ENCODE peak calls at places on chromosomes 6 and 20, in seven cellular contexts. A is astrocyte of the spinal cord; U is fibroblast of mammary gland; E is pancreas; C is tibial nerve; Y is PC-3; W is CD8-positive, alpha-beta T cell. X is an unnamed sample.

GRCh38 chr6:149897855-149898744 is at the start of gene RAET1E:
- DNase-seq in W (no peak), C (no peak), Y (no peak), E (no peak), U (no peak), A (no peak), X (no peak)

GRCh38 chr6:36427781-36428345 is 14.8 kb downstream of the PXT1 start:
- DNase-seq in U (peak), C (no peak), E (no peak), Y (peak), W (no peak), A (no peak), X (peak)

GRCh38 chr6:127956260-127956888 is 55.5 kb upstream of the THEMIS start:
- DNase-seq in U (peak), W (no peak), C (no peak), Y (peak), A (no peak), E (no peak), X (no peak)

GRCh38 chr20:31542201-31542842 is 28.1 kb downstream of the HM13 start:
- DNase-seq in C (no peak), W (no peak), U (peak), Y (peak), A (no peak), E (no peak), X (no peak)

GRCh38 chr20:34970193-34971037 is 14.7 kb downstream of the MYH7B start:
- DNase-seq in U (no peak), A (no peak), C (no peak), Y (no peak), W (no peak), E (no peak), X (no peak)

GRCh38 chr6:16707101-16707783 is 54.0 kb downstream of the ATXN1 start:
- DNase-seq in E (no peak), A (no peak), W (no peak), U (no peak), C (no peak), Y (no peak), X (no peak)

GRCh38 chr6:158803733-158804143 is 15.4 kb downstream of the EZR start:
- DNase-seq in A (peak), Y (peak), W (peak), U (no peak), C (no peak), E (no peak), X (no peak)

GRCh38 chr6:132673376-132674094 is 14.6 kb upstream of the TAAR1 start:
- DNase-seq in C (no peak), W (no peak), E (no peak), A (no peak), Y (no peak), U (no peak), X (no peak)

GRCh38 chr6:148294059-148294458 is 48.6 kb upstream of the SASH1 start:
- DNase-seq in U (no peak), W (no peak), C (no peak), A (no peak), Y (no peak), E (no peak), X (no peak)

GRCh38 chr6:11264100-11264499 is 31.6 kb upstream of the NEDD9 start:
- DNase-seq in E (no peak), C (no peak), A (no peak), W (no peak), Y (no peak), U (no peak), X (no peak)

GRCh38 chr20:16350465-16350864 is 222.8 kb downstream of the KIF16B start:
- DNase-seq in C (no peak), E (no peak), Y (peak), A (peak), W (no peak), U (peak), X (peak)

GRCh38 chr20:63011798-63012197 is 5.0 kb upstream of the BHLHE23 start:
- DNase-seq in Y (peak), W (no peak), C (no peak), E (no peak), U (no peak), A (no peak), X (no peak)

GRCh38 chr6:165747963-165748362 is 84.9 kb upstream of the PDE10A start:
- DNase-seq in W (no peak), Y (no peak), C (no peak), A (no peak), E (no peak), U (no peak), X (no peak)

GRCh38 chr6:41678511-41679084 is 40.3 kb downstream of the MDFI start:
- DNase-seq in A (no peak), U (no peak), C (no peak), W (no peak), E (peak), Y (no peak), X (no peak)

GRCh38 chr6:163777379-163777686 is 362.8 kb downstream of the QKI start:
- DNase-seq in E (no peak), C (no peak), W (no peak), U (no peak), A (no peak), Y (no peak), X (no peak)

GRCh38 chr6:121668259-121668658 is 232.8 kb downstream of the GJA1 start:
- DNase-seq in U (peak), Y (no peak), A (no peak), W (no peak), E (no peak), C (no peak), X (peak)

GRCh38 chr6:141203902-141204575 is 928.7 kb upstream of the GJE1 start:
- DNase-seq in W (no peak), U (peak), Y (no peak), C (no peak), E (no peak), A (peak), X (peak)

GRCh38 chr6:106670236-106670635 is 40.9 kb downstream of the QRSL1 start:
- DNase-seq in A (no peak), Y (no peak), E (no peak), C (no peak), W (no peak), U (no peak), X (no peak)

GRCh38 chr6:52976591-52977035 is 18.5 kb downstream of the GSTA4 start:
- DNase-seq in U (no peak), W (no peak), C (no peak), A (no peak), E (no peak), Y (no peak), X (no peak)

GRCh38 chr6:15368186-15368585 is 122.3 kb downstream of the JARID2 start:
- DNase-seq in E (no peak), W (no peak), C (no peak), U (no peak), A (no peak), Y (no peak), X (no peak)

GRCh38 chr6:170026272-170027110 is 264.4 kb downstream of the DLL1 start:
- DNase-seq in E (peak), U (no peak), W (no peak), Y (peak), C (no peak), A (no peak), X (no peak)

GRCh38 chr6:116251568-116252384 is 2.1 kb downstream of the TSPYL4 start:
- DNase-seq in A (peak), C (no peak), E (no peak), W (no peak), U (peak), Y (no peak), X (peak)
- H3K4me3 ChIP-seq in A (peak), C (peak), E (no peak), W (no peak), U (peak), Y (peak), X (peak)

GRCh38 chr6:727796-728195 is 34.9 kb upstream of the EXOC2 start:
- DNase-seq in C (no peak), A (no peak), W (no peak), Y (no peak), E (no peak), U (no peak), X (no peak)

GRCh38 chr6:731924-732323 is 39.0 kb upstream of the EXOC2 start:
- DNase-seq in Y (no peak), U (no peak), E (no peak), C (no peak), W (no peak), A (no peak), X (no peak)

GRCh38 chr6:729646-730320 is 36.8 kb upstream of the EXOC2 start:
- DNase-seq in A (no peak), U (no peak), C (no peak), E (no peak), W (no peak), Y (no peak), X (no peak)
- TF ChIP-seq CTCF in A (no peak), U (no peak), C (no peak), E (no peak), W (no peak), Y (no peak), X (no peak)

DNA sequence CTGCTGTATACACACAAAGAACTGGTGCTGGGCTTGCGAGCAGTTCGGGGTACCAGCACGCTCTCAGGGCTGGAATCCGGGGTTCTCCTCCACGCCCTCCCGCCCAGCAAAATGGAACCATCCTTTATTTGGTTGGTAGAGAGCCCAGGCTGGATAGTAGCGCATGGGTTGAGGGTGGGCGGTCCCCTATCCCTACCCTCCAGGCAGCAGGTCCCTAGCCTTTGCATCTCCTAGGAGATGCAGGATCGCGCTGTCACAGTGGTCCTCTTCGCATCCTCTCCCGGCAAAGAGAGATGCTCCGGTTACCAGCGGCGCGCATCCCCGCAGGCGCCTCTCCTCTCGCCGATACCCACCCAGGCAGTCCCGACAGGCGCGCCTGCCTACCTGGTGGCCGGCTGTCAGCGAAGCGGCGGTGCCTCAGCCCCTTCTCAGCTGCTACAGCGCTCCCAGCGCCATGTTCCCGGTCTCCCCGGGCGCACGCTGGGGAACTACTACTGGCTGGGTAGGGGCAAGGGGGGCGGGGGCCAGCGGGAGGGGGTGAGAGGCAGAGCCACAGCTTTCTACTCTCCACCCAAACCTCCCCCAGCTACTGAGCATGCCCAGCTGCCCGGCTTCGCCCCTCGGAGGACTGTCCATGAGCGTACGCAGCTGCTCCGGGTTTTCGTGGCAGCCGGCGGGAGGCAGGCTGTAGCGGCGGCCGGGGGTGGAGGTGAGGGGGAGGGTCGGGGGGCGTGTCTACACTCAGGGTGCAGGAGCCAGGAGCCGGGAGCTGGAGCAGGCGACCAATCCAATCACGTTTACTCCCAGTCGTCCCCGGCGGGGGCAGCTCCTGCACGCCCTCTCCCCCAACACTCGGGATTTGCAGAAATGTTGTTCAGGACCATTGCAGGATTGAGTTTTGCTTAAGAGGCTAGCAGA is at the start of gene PAK5:
- DNase-seq in A (peak), Y (no peak), C (no peak), W (no peak), U (peak), E (peak), X (peak)
- H3K4me3 ChIP-seq in A (peak), Y (no peak), C (peak), W (no peak), U (no peak), E (peak), X (no peak)

DNA sequence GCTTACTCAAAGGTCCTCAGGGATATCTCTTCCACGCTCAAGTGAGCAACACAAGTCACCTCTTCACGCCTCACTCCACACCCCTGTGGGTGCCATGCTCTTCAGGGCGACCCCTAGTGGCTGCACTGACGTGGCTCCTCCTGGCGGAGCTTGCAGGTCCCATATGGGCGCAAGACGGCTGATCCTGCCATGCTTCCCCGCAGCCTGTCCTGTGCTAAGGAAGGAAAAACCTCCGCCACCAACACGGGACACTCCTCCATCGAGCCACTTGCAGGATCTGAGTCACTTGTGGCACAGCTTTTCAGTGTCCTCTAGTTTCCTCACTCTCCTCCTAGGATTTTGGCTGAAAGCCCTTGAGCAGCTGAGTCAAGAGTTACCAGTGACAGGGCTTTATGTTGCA is 90.7 kb downstream of the KHDC1L start:
- DNase-seq in C (no peak), W (no peak), E (peak), Y (peak), A (peak), U (peak), X (peak)
- TF ChIP-seq CTCF in C (no peak), W (no peak), E (no peak), Y (peak), A (peak), U (peak), X (peak)

GRCh38 chr6:156852147-156852857 is 75.1 kb downstream of the ARID1B start:
- DNase-seq in A (no peak), E (no peak), U (no peak), Y (no peak), C (no peak), W (no peak), X (no peak)

GRCh38 chr6:156848533-156848932 is 71.4 kb downstream of the ARID1B start:
- DNase-seq in U (peak), A (peak), W (no peak), Y (no peak), C (no peak), E (no peak), X (peak)

GRCh38 chr6:156851447-156851846 is 74.3 kb downstream of the ARID1B start:
- DNase-seq in A (no peak), Y (no peak), U (no peak), E (no peak), C (no peak), W (no peak), X (no peak)

GRCh38 chr6:156849806-156850205 is 72.6 kb downstream of the ARID1B start:
- DNase-seq in Y (no peak), W (no peak), A (no peak), U (no peak), E (no peak), C (no peak), X (no peak)

GRCh38 chr6:156850356-156850755 is 73.2 kb downstream of the ARID1B start:
- DNase-seq in C (no peak), E (no peak), Y (no peak), U (no peak), W (no peak), A (no peak), X (no peak)
- H3K4me3 ChIP-seq in C (no peak), E (no peak), Y (no peak), U (no peak), W (no peak), A (no peak), X (no peak)

DNA sequence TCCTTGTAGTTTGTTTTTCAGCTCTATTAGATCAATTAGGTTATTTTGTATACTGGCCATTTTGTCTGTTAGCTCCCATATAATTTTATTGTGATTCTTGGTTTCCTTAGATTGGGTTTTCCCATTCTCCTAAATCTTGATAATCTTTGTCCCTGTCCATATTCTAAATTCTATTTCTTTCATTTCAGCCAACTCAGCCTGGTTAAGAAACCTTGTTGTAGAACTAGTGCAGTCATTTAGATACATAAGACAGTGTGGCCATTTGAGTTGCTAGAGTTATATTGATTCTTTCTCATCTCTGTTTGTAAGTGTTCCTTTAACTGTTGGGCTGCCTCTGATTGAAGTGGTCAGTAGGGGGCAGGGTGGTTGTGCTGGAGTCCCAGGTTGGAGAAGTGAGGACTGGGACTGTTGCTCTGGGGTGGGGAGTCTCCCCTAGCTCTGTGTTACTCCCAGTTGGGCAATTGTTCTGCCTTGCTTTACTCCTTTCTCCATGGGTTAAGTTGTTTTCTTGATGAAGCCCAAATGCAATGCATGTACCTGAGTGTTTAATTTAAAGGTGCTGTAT is 98.8 kb upstream of the NRN1 start:
- DNase-seq in W (no peak), A (no peak), E (no peak), C (no peak), Y (no peak), U (no peak), X (no peak)
- TF ChIP-seq CTCF in W (no peak), A (no peak), E (no peak), C (no peak), Y (peak), U (peak), X (no peak)

DNA sequence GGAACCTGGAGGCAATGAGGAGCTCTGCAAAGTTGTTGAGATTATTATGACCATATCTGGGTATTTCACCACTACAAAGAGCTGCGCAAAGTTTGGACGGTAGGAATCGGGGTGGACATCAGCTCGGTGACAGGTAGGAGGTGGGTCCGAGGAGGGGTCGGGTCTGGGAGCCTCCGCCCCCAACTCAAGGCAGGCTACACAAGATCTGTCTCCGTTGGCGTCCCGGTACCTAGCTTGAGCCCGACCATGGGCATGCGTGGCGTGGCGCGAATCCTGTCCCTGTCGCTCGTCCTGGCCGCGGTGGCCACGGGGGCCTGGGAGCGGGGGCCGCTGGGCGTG is 40.2 kb upstream of the ZNFX1 start:
- DNase-seq in U (no peak), A (no peak), C (no peak), Y (no peak), E (no peak), W (no peak), X (no peak)
- H3K4me3 ChIP-seq in U (no peak), A (no peak), C (peak), Y (peak), E (no peak), W (peak), X (no peak)

GRCh38 chr6:113457751-113458150 is 399.4 kb upstream of the MARCKS start:
- DNase-seq in W (no peak), C (no peak), E (no peak), A (no peak), U (no peak), Y (no peak), X (no peak)

GRCh38 chr6:113458368-113459010 is 398.7 kb upstream of the MARCKS start:
- DNase-seq in E (no peak), U (no peak), W (no peak), Y (no peak), C (no peak), A (no peak), X (no peak)

GRCh38 chr6:113464959-113465358 is 392.2 kb upstream of the MARCKS start:
- DNase-seq in U (peak), C (no peak), A (peak), Y (peak), E (no peak), W (no peak), X (peak)

GRCh38 chr6:113464536-113464935 is 392.6 kb upstream of the MARCKS start:
- DNase-seq in W (no peak), U (no peak), A (no peak), Y (no peak), C (no peak), E (no peak), X (no peak)

GRCh38 chr6:113461153-113461897 is 395.8 kb upstream of the MARCKS start:
- DNase-seq in A (no peak), E (no peak), C (no peak), U (peak), Y (no peak), W (no peak), X (peak)
- TF ChIP-seq CTCF in A (peak), E (no peak), C (no peak), U (peak), Y (peak), W (no peak), X (peak)

GRCh38 chr6:146029573-146030184 is 817 bp downstream of the GRM1 start:
- DNase-seq in C (no peak), E (peak), U (no peak), A (no peak), Y (no peak), W (no peak), X (no peak)

GRCh38 chr6:146026873-146027272 is 2.0 kb upstream of the GRM1 start:
- DNase-seq in W (no peak), E (no peak), Y (no peak), C (no peak), A (no peak), U (no peak), X (no peak)

GRCh38 chr6:146028835-146029572 is at the start of gene GRM1:
- DNase-seq in W (no peak), Y (no peak), E (peak), U (no peak), C (no peak), A (no peak), X (no peak)

GRCh38 chr6:146027586-146028249 is 1.1 kb upstream of the GRM1 start:
- DNase-seq in C (no peak), W (no peak), U (peak), Y (no peak), E (peak), A (no peak), X (no peak)

GRCh38 chr6:146028250-146028789 is 542 bp upstream of the GRM1 start:
- DNase-seq in A (peak), U (peak), Y (peak), C (peak), W (peak), E (peak), X (peak)
- H3K4me3 ChIP-seq in A (no peak), U (peak), Y (no peak), C (no peak), W (no peak), E (no peak), X (peak)

GRCh38 chr6:12842658-12843057 is 126.1 kb downstream of the PHACTR1 start:
- DNase-seq in A (no peak), C (no peak), W (no peak), Y (no peak), U (no peak), E (no peak), X (no peak)

GRCh38 chr6:12844284-12845223 is 128.0 kb downstream of the PHACTR1 start:
- DNase-seq in E (no peak), C (no peak), Y (peak), U (peak), A (peak), W (no peak), X (peak)

GRCh38 chr6:12848969-12849368 is 132.4 kb downstream of the PHACTR1 start:
- DNase-seq in Y (no peak), C (no peak), U (no peak), W (no peak), E (no peak), A (no peak), X (no peak)

GRCh38 chr6:12842126-12842525 is 125.6 kb downstream of the PHACTR1 start:
- DNase-seq in W (no peak), U (no peak), E (no peak), Y (no peak), A (no peak), C (no peak), X (no peak)

GRCh38 chr6:12845224-12846004 is 128.8 kb downstream of the PHACTR1 start:
- DNase-seq in A (no peak), W (no peak), U (no peak), Y (no peak), E (no peak), C (no peak), X (no peak)
- TF ChIP-seq CTCF in A (no peak), W (no peak), U (no peak), Y (no peak), E (no peak), C (no peak), X (no peak)